ENCODE peak calls at places on chromosomes 11 and 22, in ten cellular contexts. M, A, C, B, N, S, Z, D, T and I are unnamed samples.

GRCh38 chr22:17483670-17484372 is 79.5 kb upstream of the SLC25A18 start:
- DNase-seq in S (no peak), M (no peak), C (no peak), D (no peak), N (no peak), T (no peak), A (no peak), B (no peak), Z (no peak), I (no peak)

GRCh38 chr11:130115218-130115617 is 44.4 kb upstream of the ST14 start:
- DNase-seq in S (no peak), N (no peak), C (no peak), D (no peak), T (peak; percentile 50), A (no peak), M (no peak), B (peak; percentile 22), Z (no peak), I (no peak)

GRCh38 chr11:57214494-57214893 is 22.6 kb downstream of the APLNR start:
- DNase-seq in N (no peak), A (no peak), S (peak; percentile 68), B (no peak), Z (no peak), C (no peak), T (peak; percentile 91), M (no peak), D (peak; percentile 41), I (no peak)

GRCh38 chr11:41781441-41781840 is 322.0 kb upstream of the LRRC4C start:
- DNase-seq in B (no peak), M (no peak), S (no peak), T (no peak), D (no peak), C (no peak), N (no peak), A (no peak), Z (no peak), I (no peak)

GRCh38 chr11:66950113-66950535 is 8.1 kb downstream of the PC start:
- DNase-seq in D (no peak), S (no peak), M (peak; percentile 76), C (no peak), N (peak; percentile 62), T (peak; percentile 79), A (peak; percentile 80), B (peak; percentile 52), Z (peak; percentile 6), I (no peak)

GRCh38 chr11:17366491-17366890 is 14.9 kb downstream of the NCR3LG1 start:
- DNase-seq in C (no peak), N (no peak), S (no peak), Z (no peak), D (no peak), T (no peak), A (no peak), M (no peak), B (no peak), I (no peak)

GRCh38 chr11:127044535-127044934 is 44.0 kb upstream of the KIRREL3 start:
- DNase-seq in D (no peak), A (no peak), B (no peak), S (no peak), C (no peak), N (no peak), M (no peak), T (no peak), Z (no peak), I (no peak)

GRCh38 chr11:9005087-9005486 is 1.3 kb upstream of the NRIP3 start:
- DNase-seq in B (no peak), C (no peak), M (no peak), T (no peak), D (no peak), N (no peak), S (no peak), A (no peak), Z (no peak), I (no peak)

GRCh38 chr11:112016765-112017356 is 8.3 kb upstream of the DLAT start:
- DNase-seq in Z (no peak), S (no peak), N (no peak), C (no peak), B (no peak), T (peak; percentile 50), M (no peak), A (peak; percentile 68), D (peak; percentile 69), I (no peak)

GRCh38 chr11:16177688-16178087 is 178.7 kb downstream of the SOX6 start:
- DNase-seq in N (no peak), Z (no peak), C (no peak), S (no peak), M (no peak), A (no peak), D (no peak), T (no peak), B (no peak), I (no peak)

GRCh38 chr11:110921742-110922200 is 209.5 kb upstream of the ARHGAP20 start:
- DNase-seq in T (peak; percentile 73), S (no peak), N (no peak), C (no peak), Z (no peak), B (no peak), A (no peak), M (peak; percentile 44), D (no peak), I (no peak)

GRCh38 chr11:114219559-114220349 is 76.4 kb upstream of the NNMT start:
- DNase-seq in T (peak; percentile 66), A (no peak), D (no peak), Z (no peak), S (no peak), N (no peak), B (no peak), M (no peak), C (no peak), I (no peak)

GRCh38 chr11:129930306-129930705 is 34.9 kb upstream of the NFRKB start:
- DNase-seq in D (no peak), B (no peak), Z (no peak), M (no peak), S (no peak), N (no peak), C (no peak), A (no peak), T (peak; percentile 45), I (no peak)

GRCh38 chr22:48893288-48894063 is 934.2 kb downstream of the BRD1 start:
- DNase-seq in M (no peak), D (no peak), B (no peak), A (no peak), T (no peak), N (no peak), C (no peak), S (no peak), Z (no peak), I (no peak)

GRCh38 chr22:43634316-43634715 is 177.8 kb downstream of the EFCAB6 start:
- DNase-seq in Z (no peak), A (no peak), M (no peak), T (no peak), B (no peak), N (no peak), S (no peak), C (no peak), D (no peak), I (no peak)

GRCh38 chr11:117670924-117671323 is 126.1 kb downstream of the DSCAML1 start:
- DNase-seq in T (no peak), Z (no peak), S (no peak), B (no peak), M (peak; percentile 68), N (no peak), C (no peak), D (no peak), A (no peak), I (no peak)

GRCh38 chr11:117392979-117393378 is 65.3 kb downstream of the CEP164 start:
- DNase-seq in C (no peak), M (no peak), Z (no peak), A (no peak), N (no peak), T (no peak), B (no peak), S (no peak), D (no peak), I (peak; percentile 46)

GRCh38 chr22:30044369-30044768 is 35.9 kb upstream of the HORMAD2 start:
- DNase-seq in S (peak; percentile 75), M (no peak), B (no peak), N (no peak), T (peak; percentile 99), Z (no peak), D (peak; percentile 67), C (no peak), A (no peak), I (no peak)

GRCh38 chr11:99199336-99199735 is 178.6 kb downstream of the CNTN5 start:
- DNase-seq in Z (no peak), B (no peak), A (no peak), M (no peak), D (no peak), C (no peak), S (no peak), N (peak; percentile 40), T (peak; percentile 20), I (no peak)

GRCh38 chr11:68994161-68994890 is 13.5 kb upstream of the MRGPRD start:
- DNase-seq in T (no peak), C (no peak), M (no peak), D (no peak), B (no peak), N (peak; percentile 46), S (no peak), A (peak; percentile 57), Z (no peak), I (peak; percentile 66)

GRCh38 chr11:117878314-117878938 is 2.0 kb upstream of the FXYD6 start:
- DNase-seq in D (no peak), B (no peak), M (no peak), T (no peak), N (no peak), A (no peak), Z (no peak), S (no peak), C (no peak), I (no peak)

GRCh38 chr11:44949160-44950035 is 1.3 kb downstream of the TP53I11 start:
- DNase-seq in D (no peak), T (peak; percentile 40), A (no peak), C (peak; percentile 13), Z (no peak), S (no peak), M (peak; percentile 83), B (peak; percentile 79), N (peak; percentile 64), I (no peak)

GRCh38 chr11:3189193-3189843 is 24.2 kb upstream of the OSBPL5 start:
- DNase-seq in N (peak; percentile 20), C (no peak), A (no peak), D (no peak), T (no peak), S (no peak), B (no peak), Z (no peak), M (peak; percentile 78), I (no peak)

GRCh38 chr11:61193596-61193995 is 9.7 kb upstream of the PGA3 start:
- DNase-seq in B (peak; percentile 64), S (no peak), C (no peak), T (no peak), N (no peak), Z (no peak), M (peak; percentile 33), D (no peak), A (no peak), I (no peak)

GRCh38 chr11:87597696-87598095 is 560.0 kb downstream of the TMEM135 start:
- DNase-seq in T (peak; percentile 31), D (no peak), Z (peak; percentile 84), A (no peak), N (no peak), B (peak; percentile 94), S (no peak), C (no peak), M (no peak), I (no peak)